ENCODE peak calls at places on chromosomes 5 and 9, in ten cellular contexts. S is A549, A is HS-27A, Y is astrocyte of the spinal cord, D is WERI-Rb-1, H is NT2/D1, V is cardiac muscle cell, P is GM13976, Q is hypothalamus, N is ELF-1. I is an unnamed sample.

GRCh38 chr5:121758640-121759039 is 93.0 kb upstream of the FTMT start:
- DNase-seq in S (no peak), A (no peak), Y (no peak), D (peak), H (no peak), V (no peak), P (no peak), Q (no peak), N (peak), I (no peak)

GRCh38 chr5:60395712-60396329 is 304.1 kb downstream of the DEPDC1B start:
- DNase-seq in S (no peak), A (no peak), Y (no peak), D (no peak), H (no peak), V (peak), P (no peak), Q (no peak), N (peak), I (no peak)

GRCh38 chr9:93591706-93592388 is 15.5 kb downstream of the PHF2 start:
- DNase-seq in S (no peak), A (no peak), Y (no peak), D (no peak), H (no peak), V (no peak), P (peak), Q (no peak), N (no peak), I (peak)

GRCh38 chr5:142952236-142952635 is 182.1 kb downstream of the ARHGAP26 start:
- DNase-seq in S (no peak), A (no peak), Y (no peak), D (no peak), H (no peak), V (no peak), P (no peak), Q (no peak), N (no peak), I (no peak)

GRCh38 chr5:59174248-59174844 is 591.5 kb downstream of the RAB3C start:
- DNase-seq in S (peak), A (peak), Y (peak), D (peak), H (peak), V (peak), P (peak), Q (no peak), N (no peak), I (no peak)

GRCh38 chr5:139064613-139065012 is 133.6 kb downstream of the SIL1 start:
- DNase-seq in S (no peak), A (no peak), Y (no peak), D (no peak), H (no peak), V (no peak), P (no peak), Q (no peak), N (no peak), I (no peak)

GRCh38 chr9:128358861-128359260 is 12.3 kb upstream of the URM1 start:
- DNase-seq in S (no peak), A (no peak), Y (no peak), D (no peak), H (no peak), V (no peak), P (no peak), Q (no peak), N (no peak), I (no peak)

GRCh38 chr5:180027449-180028089 is 44.0 kb downstream of the RNF130 start:
- DNase-seq in S (no peak), A (no peak), Y (no peak), D (peak), H (no peak), V (no peak), P (no peak), Q (no peak), N (no peak), I (no peak)

GRCh38 chr5:135242496-135243193 is 156.4 kb downstream of the MACROH2A1 start:
- DNase-seq in S (no peak), A (no peak), Y (peak), D (peak), H (no peak), V (peak), P (no peak), Q (peak), N (no peak), I (peak)

GRCh38 chr5:75044406-75044805 is 8.0 kb downstream of the GCNT4 start:
- DNase-seq in S (no peak), A (no peak), Y (no peak), D (no peak), H (no peak), V (no peak), P (no peak), Q (no peak), N (no peak), I (no peak)

GRCh38 chr5:54589786-54590185 is 72.2 kb downstream of the SNX18 start:
- DNase-seq in S (no peak), A (no peak), Y (no peak), D (no peak), H (no peak), V (no peak), P (no peak), Q (no peak), N (peak), I (no peak)

GRCh38 chr9:111036946-111037743 is 1.1 kb downstream of the LPAR1 start:
- DNase-seq in S (peak), A (no peak), Y (peak), D (no peak), H (no peak), V (peak), P (peak), Q (no peak), N (peak), I (no peak)

GRCh38 chr5:143117821-143118220 is 285.7 kb downstream of the NR3C1 start:
- DNase-seq in S (no peak), A (no peak), Y (no peak), D (no peak), H (no peak), V (no peak), P (no peak), Q (no peak), N (no peak), I (no peak)

GRCh38 chr9:92664394-92665152 is 5.4 kb downstream of the IPPK start:
- DNase-seq in S (no peak), A (no peak), Y (peak), D (no peak), H (no peak), V (no peak), P (peak), Q (no peak), N (no peak), I (no peak)

GRCh38 chr9:93678199-93679019 is 102.0 kb downstream of the PHF2 start:
- DNase-seq in S (no peak), A (no peak), Y (no peak), D (peak), H (no peak), V (no peak), P (no peak), Q (no peak), N (peak), I (peak)

I was measured in breast epithelium.